ENCODE peak calls at places on chromosome 18, in nine cellular contexts. P is spleen; Y is stimulated activated CD8-positive, alpha-beta memory T cell treated with anti-CD3 and anti-CD28 coated beads, Interleukin-4, amount 100 ng/mL, for 4 hours; N is activated CD4-positive, alpha-beta T cell treated with anti-CD3 and anti-CD28 coated beads, Interleukin-2, amount 10 ng/mL, durations not matched to agents 7 days and 5 days; M is SW480; J is A172; U is T-helper 17 cell; A is GM13976; C is SHP77 treated with DMSO at 0.1 percent for 48 hours. Q is an unnamed sample.
A peak's percentile ranks its signal among the peaks of the same experiment; 100 is the strongest.

GRCh38 chr18:46877329-46877987 is 39.8 kb downstream of the PIAS2 start:
- DNase-seq in N (no peak), C (no peak), U (no peak), P (no peak), J (no peak), Y (no peak), M (no peak), A (no peak), Q (no peak)

GRCh38 chr18:58852629-58853028 is 12.0 kb upstream of the ZNF532 start:
- DNase-seq in N (no peak), P (no peak), Y (no peak), C (no peak), A (no peak), U (no peak), J (no peak), M (no peak), Q (no peak)

GRCh38 chr18:48993586-48993985 is 42.8 kb upstream of the SMAD7 start:
- DNase-seq in A (no peak), U (no peak), P (no peak), C (no peak), N (no peak), Y (no peak), J (no peak), M (no peak), Q (no peak)

GRCh38 chr18:21444465-21445023 is 156.0 kb downstream of the ESCO1 start:
- DNase-seq in N (peak; percentile 12), J (peak; percentile 72), A (peak; percentile 62), Y (no peak), M (peak; percentile 59), C (peak; percentile 4), U (no peak), P (no peak), Q (no peak)

GRCh38 chr18:7735194-7735593 is 168.1 kb downstream of the PTPRM start:
- DNase-seq in U (no peak), M (no peak), P (no peak), N (no peak), C (no peak), Y (no peak), J (no peak), A (no peak), Q (no peak)

GRCh38 chr18:54192900-54193299 is 31.6 kb downstream of the MBD2 start:
- DNase-seq in P (no peak), Y (no peak), N (no peak), U (no peak), J (no peak), M (no peak), A (no peak), C (no peak), Q (no peak)

GRCh38 chr18:25832008-25832604 is 258.3 kb downstream of the SS18 start:
- DNase-seq in M (peak; percentile 33), U (no peak), N (no peak), P (no peak), Y (no peak), A (peak; percentile 56), J (peak; percentile 17), C (no peak), Q (no peak)

GRCh38 chr18:23042133-23042532 is 93.2 kb upstream of the CABLES1 start:
- DNase-seq in U (no peak), Y (no peak), P (no peak), J (no peak), A (no peak), C (no peak), N (no peak), M (no peak), Q (no peak)

GRCh38 chr18:56286775-56287174 is 351.6 kb downstream of the TXNL1 start:
- DNase-seq in A (no peak), N (no peak), C (no peak), J (peak; percentile 6), M (no peak), P (no peak), U (no peak), Y (no peak), Q (no peak)

GRCh38 chr18:50659091-50660003 is 99.5 kb downstream of the MAPK4 start:
- DNase-seq in A (no peak), Y (no peak), U (no peak), M (peak; percentile 11), P (no peak), C (no peak), J (peak; percentile 67), N (no peak), Q (peak; percentile 74)

GRCh38 chr18:8977701-8978100 is 124.8 kb upstream of the NDUFV2 start:
- DNase-seq in P (no peak), J (no peak), A (no peak), M (no peak), Y (no peak), N (no peak), U (no peak), C (no peak), Q (no peak)

GRCh38 chr18:47175283-47175894 is 775 bp downstream of the IER3IP1 start:
- DNase-seq in N (no peak), P (no peak), C (no peak), J (no peak), A (no peak), M (no peak), Y (no peak), U (no peak), Q (no peak)

GRCh38 chr18:58992301-58993231 is 127.9 kb downstream of the ZNF532 start:
- DNase-seq in Y (no peak), A (no peak), N (no peak), M (no peak), C (no peak), P (no peak), J (peak; percentile 16), U (no peak), Q (no peak)

GRCh38 chr18:75844102-75844604 is 416.6 kb upstream of the SMIM21 start:
- DNase-seq in J (peak; percentile 13), Y (no peak), N (no peak), A (no peak), U (no peak), M (no peak), P (no peak), C (no peak), Q (no peak)

GRCh38 chr18:69647695-69648094 is 247.0 kb downstream of the DOK6 start:
- DNase-seq in N (no peak), J (no peak), P (no peak), M (no peak), U (no peak), Y (no peak), A (no peak), C (no peak), Q (no peak)

GRCh38 chr18:50126466-50126865 is 68.5 kb downstream of the MYO5B start:
- DNase-seq in P (no peak), U (no peak), Y (no peak), A (no peak), N (no peak), J (no peak), C (no peak), M (no peak), Q (no peak)

GRCh38 chr18:24631238-24632025 is 171.0 kb downstream of the HRH4 start:
- DNase-seq in Y (no peak), C (no peak), M (no peak), N (no peak), A (no peak), J (no peak), P (no peak), U (no peak), Q (peak; percentile 88)

GRCh38 chr18:12842459-12843380 is 41.3 kb downstream of the PTPN2 start:
- DNase-seq in U (no peak), J (no peak), C (no peak), A (no peak), N (no peak), M (no peak), P (no peak), Y (no peak), Q (no peak)

GRCh38 chr18:35239314-35239713 is 1.5 kb upstream of the ZNF397 start:
- DNase-seq in U (no peak), Y (no peak), J (no peak), A (no peak), M (no peak), N (no peak), P (no peak), C (no peak), Q (no peak)

GRCh38 chr18:31204833-31205232 is 42.2 kb upstream of the DSC1 start:
- DNase-seq in J (no peak), N (no peak), Y (no peak), M (no peak), A (no peak), C (no peak), U (no peak), P (no peak), Q (no peak)

GRCh38 chr18:54351186-54351585 is 6.5 kb downstream of the STARD6 start:
- DNase-seq in Y (no peak), P (no peak), U (no peak), M (no peak), N (no peak), A (no peak), C (no peak), J (no peak), Q (no peak)

GRCh38 chr18:39627936-39628335 is 2062.3 kb upstream of the CELF4 start:
- DNase-seq in N (no peak), M (no peak), U (no peak), J (no peak), C (no peak), Y (no peak), P (no peak), A (no peak), Q (no peak)